ENCODE peak calls at places on chromosomes 5 and 9, in five cellular contexts. One of them, this sample, is unnamed.

GRCh38 chr5:77869115-77869798 is 93.1 kb upstream of the TBCA start:
- DNase-seq in adrenal gland: no peak
- DNase-seq in heart right ventricle: no peak
- DNase-seq in erythroblast: no peak
- DNase-seq in T-cell: no peak
- DNase-seq in this sample: no peak

GRCh38 chr9:126623667-126624452 is 10.1 kb downstream of the LMX1B start:
- DNase-seq in erythroblast: no peak
- DNase-seq in adrenal gland: no peak
- DNase-seq in T-cell: no peak
- DNase-seq in heart right ventricle: no peak
- DNase-seq in this sample: no peak

GRCh38 chr9:134455951-134456739 is 129.9 kb downstream of the RXRA start:
- DNase-seq in adrenal gland: peak; percentile 74
- DNase-seq in heart right ventricle: peak; percentile 84
- DNase-seq in T-cell: peak; percentile 78
- DNase-seq in erythroblast: peak; percentile 35
- DNase-seq in this sample: peak; percentile 95

GRCh38 chr5:43555895-43556606 is 826 bp downstream of the PAIP1 start:
- DNase-seq in adrenal gland: peak; percentile 71
- DNase-seq in erythroblast: peak; percentile 76
- DNase-seq in T-cell: peak; percentile 27
- DNase-seq in heart right ventricle: peak; percentile 60
- DNase-seq in this sample: peak; percentile 52

GRCh38 chr9:68999393-69000105 is 14.4 kb downstream of the PRKACG start:
- DNase-seq in erythroblast: peak; percentile 86
- DNase-seq in heart right ventricle: no peak
- DNase-seq in adrenal gland: peak; percentile 86
- DNase-seq in T-cell: peak; percentile 26
- DNase-seq in this sample: peak; percentile 78

GRCh38 chr5:11941566-11941965 is 37.3 kb upstream of the CTNND2 start:
- DNase-seq in T-cell: no peak
- DNase-seq in heart right ventricle: no peak
- DNase-seq in adrenal gland: no peak
- DNase-seq in erythroblast: no peak
- DNase-seq in this sample: no peak

GRCh38 chr9:4489562-4489918 is 728 bp upstream of the SLC1A1 start:
- DNase-seq in adrenal gland: peak; percentile 29
- DNase-seq in T-cell: no peak
- DNase-seq in heart right ventricle: peak; percentile 20
- DNase-seq in erythroblast: no peak
- DNase-seq in this sample: peak; percentile 48

GRCh38 chr5:88819332-88819999 is 63.5 kb downstream of the MEF2C start:
- DNase-seq in T-cell: no peak
- DNase-seq in erythroblast: no peak
- DNase-seq in heart right ventricle: no peak
- DNase-seq in adrenal gland: no peak
- DNase-seq in this sample: no peak

GRCh38 chr9:38084556-38084880 is 15.5 kb upstream of the SHB start:
- DNase-seq in T-cell: no peak
- DNase-seq in erythroblast: no peak
- DNase-seq in adrenal gland: peak; percentile 35
- DNase-seq in heart right ventricle: no peak
- DNase-seq in this sample: no peak

GRCh38 chr9:14524881-14525515 is 168.2 kb downstream of the ZDHHC21 start:
- DNase-seq in heart right ventricle: no peak
- DNase-seq in T-cell: no peak
- DNase-seq in erythroblast: no peak
- DNase-seq in adrenal gland: no peak
- DNase-seq in this sample: no peak

GRCh38 chr5:74576941-74577456 is 63.5 kb downstream of the ENC1 start:
- DNase-seq in T-cell: no peak
- DNase-seq in erythroblast: no peak
- DNase-seq in adrenal gland: no peak
- DNase-seq in heart right ventricle: no peak
- DNase-seq in this sample: peak; percentile 61

GRCh38 chr9:125227761-125228160 is 13.4 kb downstream of the HSPA5 start:
- DNase-seq in T-cell: no peak
- DNase-seq in adrenal gland: no peak
- DNase-seq in heart right ventricle: no peak
- DNase-seq in erythroblast: no peak
- DNase-seq in this sample: no peak

GRCh38 chr5:150350524-150351344 is 6.8 kb upstream of the TCOF1 start:
- DNase-seq in adrenal gland: peak; percentile 87
- DNase-seq in erythroblast: peak; percentile 58
- DNase-seq in T-cell: peak; percentile 15
- DNase-seq in heart right ventricle: peak; percentile 50
- DNase-seq in this sample: peak; percentile 84

GRCh38 chr9:114611516-114612271 is 603 bp downstream of the TMEM268 start:
- DNase-seq in heart right ventricle: peak; percentile 50
- DNase-seq in erythroblast: peak; percentile 55
- DNase-seq in adrenal gland: peak; percentile 70
- DNase-seq in T-cell: peak; percentile 50
- DNase-seq in this sample: peak; percentile 60

GRCh38 chr5:132100672-132101261 is 27.2 kb downstream of the CSF2 start:
- DNase-seq in erythroblast: no peak
- DNase-seq in heart right ventricle: no peak
- DNase-seq in T-cell: no peak
- DNase-seq in adrenal gland: no peak
- DNase-seq in this sample: no peak

GRCh38 chr5:170393235-170393634 is 4.1 kb upstream of the KCNMB1 start:
- DNase-seq in adrenal gland: no peak
- DNase-seq in heart right ventricle: no peak
- DNase-seq in erythroblast: no peak
- DNase-seq in T-cell: no peak
- DNase-seq in this sample: no peak

GRCh38 chr5:168114444-168115017 is 176.9 kb upstream of the WWC1 start:
- DNase-seq in T-cell: peak; percentile 18
- DNase-seq in adrenal gland: peak; percentile 35
- DNase-seq in heart right ventricle: peak; percentile 21
- DNase-seq in erythroblast: peak; percentile 37
- DNase-seq in this sample: peak; percentile 66

GRCh38 chr5:75610201-75610600 is 1.1 kb upstream of the ANKDD1B start:
- DNase-seq in adrenal gland: no peak
- DNase-seq in T-cell: no peak
- DNase-seq in erythroblast: no peak
- DNase-seq in heart right ventricle: no peak
- DNase-seq in this sample: no peak

GRCh38 chr5:126364206-126364902 is 58.9 kb upstream of the GRAMD2B start:
- DNase-seq in adrenal gland: no peak
- DNase-seq in heart right ventricle: no peak
- DNase-seq in T-cell: no peak
- DNase-seq in erythroblast: no peak
- DNase-seq in this sample: no peak

GRCh38 chr5:159851053-159851452 is 65.2 kb upstream of the ADRA1B start:
- DNase-seq in T-cell: no peak
- DNase-seq in heart right ventricle: no peak
- DNase-seq in adrenal gland: no peak
- DNase-seq in erythroblast: no peak
- DNase-seq in this sample: no peak

GRCh38 chr9:71253021-71253420 is 131.6 kb upstream of the TRPM3 start:
- DNase-seq in T-cell: no peak
- DNase-seq in erythroblast: no peak
- DNase-seq in adrenal gland: no peak
- DNase-seq in heart right ventricle: no peak
- DNase-seq in this sample: no peak

GRCh38 chr9:137316012-137316981 is 14.2 kb upstream of the NRARP start:
- DNase-seq in erythroblast: peak; percentile 78
- DNase-seq in adrenal gland: no peak
- DNase-seq in heart right ventricle: peak; percentile 72
- DNase-seq in T-cell: no peak
- DNase-seq in this sample: peak; percentile 57

GRCh38 chr9:16884952-16885513 is 14.6 kb upstream of the BNC2 start:
- DNase-seq in adrenal gland: no peak
- DNase-seq in T-cell: no peak
- DNase-seq in erythroblast: no peak
- DNase-seq in heart right ventricle: no peak
- DNase-seq in this sample: peak; percentile 71

GRCh38 chr9:4048441-4048840 is 251.4 kb downstream of the GLIS3 start:
- DNase-seq in adrenal gland: no peak
- DNase-seq in erythroblast: no peak
- DNase-seq in T-cell: no peak
- DNase-seq in heart right ventricle: no peak
- DNase-seq in this sample: peak; percentile 58

GRCh38 chr5:16727937-16728336 is 111.1 kb upstream of the RETREG1 start:
- DNase-seq in T-cell: no peak
- DNase-seq in adrenal gland: no peak
- DNase-seq in erythroblast: no peak
- DNase-seq in heart right ventricle: peak; percentile 16
- DNase-seq in this sample: no peak

GRCh38 chr9:119963798-119964372 is 594.6 kb upstream of the BRINP1 start:
- DNase-seq in erythroblast: no peak
- DNase-seq in T-cell: no peak
- DNase-seq in heart right ventricle: no peak
- DNase-seq in adrenal gland: no peak
- DNase-seq in this sample: peak; percentile 89

GRCh38 chr9:116868212-116868611 is 181.1 kb downstream of the TRIM32 start:
- DNase-seq in adrenal gland: no peak
- DNase-seq in T-cell: no peak
- DNase-seq in erythroblast: no peak
- DNase-seq in heart right ventricle: no peak
- DNase-seq in this sample: no peak

GRCh38 chr5:131209506-131210191 is 38.9 kb downstream of the LYRM7 start:
- DNase-seq in adrenal gland: no peak
- DNase-seq in T-cell: peak; percentile 41
- DNase-seq in erythroblast: no peak
- DNase-seq in heart right ventricle: no peak
- DNase-seq in this sample: no peak

GRCh38 chr9:35333551-35333950 is 156.4 kb upstream of the RUSC2 start:
- DNase-seq in adrenal gland: no peak
- DNase-seq in T-cell: no peak
- DNase-seq in heart right ventricle: no peak
- DNase-seq in erythroblast: no peak
- DNase-seq in this sample: peak; percentile 78

GRCh38 chr9:107735821-107736220 is 246.3 kb upstream of the KLF4 start:
- DNase-seq in heart right ventricle: no peak
- DNase-seq in T-cell: no peak
- DNase-seq in adrenal gland: no peak
- DNase-seq in erythroblast: no peak
- DNase-seq in this sample: no peak

GRCh38 chr5:173802670-173803165 is 85.4 kb upstream of the CPEB4 start:
- DNase-seq in adrenal gland: peak; percentile 80
- DNase-seq in heart right ventricle: no peak
- DNase-seq in T-cell: no peak
- DNase-seq in erythroblast: peak; percentile 26
- DNase-seq in this sample: peak; percentile 24

GRCh38 chr5:173826921-173827350 is 61.2 kb upstream of the CPEB4 start:
- DNase-seq in erythroblast: no peak
- DNase-seq in adrenal gland: no peak
- DNase-seq in heart right ventricle: no peak
- DNase-seq in T-cell: no peak
- DNase-seq in this sample: no peak

GRCh38 chr5:142977363-142978051 is 207.3 kb downstream of the ARHGAP26 start:
- DNase-seq in adrenal gland: no peak
- DNase-seq in heart right ventricle: no peak
- DNase-seq in erythroblast: no peak
- DNase-seq in T-cell: no peak
- DNase-seq in this sample: peak; percentile 53

GRCh38 chr5:155259648-155260047 is 246.1 kb downstream of the KIF4B start:
- DNase-seq in erythroblast: no peak
- DNase-seq in T-cell: no peak
- DNase-seq in adrenal gland: no peak
- DNase-seq in heart right ventricle: no peak
- DNase-seq in this sample: no peak

GRCh38 chr5:111495159-111495558 is 17.2 kb downstream of the STARD4 start:
- DNase-seq in adrenal gland: no peak
- DNase-seq in erythroblast: peak; percentile 59
- DNase-seq in T-cell: no peak
- DNase-seq in heart right ventricle: no peak
- DNase-seq in this sample: no peak

GRCh38 chr9:128428644-128429504 is 8.2 kb downstream of the CERCAM start:
- DNase-seq in adrenal gland: no peak
- DNase-seq in T-cell: no peak
- DNase-seq in erythroblast: no peak
- DNase-seq in heart right ventricle: no peak
- DNase-seq in this sample: no peak

GRCh38 chr5:172751761-172752510 is 19.1 kb downstream of the DUSP1 start:
- DNase-seq in adrenal gland: no peak
- DNase-seq in heart right ventricle: peak; percentile 56
- DNase-seq in erythroblast: no peak
- DNase-seq in T-cell: no peak
- DNase-seq in this sample: no peak

GRCh38 chr5:42889311-42889933 is 77.7 kb upstream of the SELENOP start:
- DNase-seq in T-cell: peak; percentile 52
- DNase-seq in adrenal gland: peak; percentile 91
- DNase-seq in heart right ventricle: peak; percentile 36
- DNase-seq in erythroblast: peak; percentile 90
- DNase-seq in this sample: peak; percentile 79